ENCODE peak calls at places on chromosomes 4 and X, in five cellular contexts. D, E, Q, S and Z are unnamed samples.
A peak's percentile ranks its signal among the peaks of the same experiment; 100 is the strongest.

GRCh38 chrX:110407910-110408545 is 49.4 kb downstream of the RTL9 start:
- DNase-seq in D (peak; percentile 44), E (peak; percentile 9), Q (peak; percentile 70), S (no peak), Z (no peak)

GRCh38 chr4:186201535-186202230 is 10.3 kb downstream of the CYP4V2 start:
- DNase-seq in D (no peak), E (peak; percentile 37), Q (peak; percentile 86), S (no peak), Z (peak; percentile 69)

GRCh38 chr4:136908122-136908521 is 624.2 kb downstream of the PCDH18 start:
- DNase-seq in D (no peak), E (no peak), Q (no peak), S (no peak), Z (no peak)

GRCh38 chrX:23008431-23009099 is 8.8 kb downstream of the DDX53 start:
- DNase-seq in D (no peak), E (no peak), Q (no peak), S (peak; percentile 49), Z (no peak)

GRCh38 chrX:149504226-149504914 is 736 bp downstream of the IDS start:
- DNase-seq in D (no peak), E (peak; percentile 13), Q (peak; percentile 69), S (no peak), Z (peak; percentile 66)

GRCh38 chrX:49910344-49910743 is 12.1 kb upstream of the CLCN5 start:
- DNase-seq in D (no peak), E (no peak), Q (no peak), S (no peak), Z (no peak)

GRCh38 chr4:173821031-173821430 is 291.0 kb upstream of the HAND2 start:
- DNase-seq in D (no peak), E (no peak), Q (no peak), S (peak; percentile 11), Z (no peak)

GRCh38 chr4:14856076-14856926 is 146.0 kb upstream of the CPEB2 start:
- DNase-seq in D (peak; percentile 21), E (no peak), Q (peak; percentile 67), S (peak; percentile 100), Z (no peak)

GRCh38 chr4:153522800-153523089 is 56.6 kb downstream of the TMEM131L start:
- DNase-seq in D (no peak), E (no peak), Q (no peak), S (no peak), Z (no peak)

GRCh38 chr4:100935090-100935489 is 412.2 kb downstream of the PPP3CA start:
- DNase-seq in D (no peak), E (no peak), Q (no peak), S (peak; percentile 3), Z (no peak)
- TF ChIP-seq CTCF in D (no peak), E (no peak), Q (no peak), S (no peak), Z (peak; percentile 18)

GRCh38 chr4:92035666-92036065 is 268.1 kb upstream of the GRID2 start:
- DNase-seq in D (no peak), E (no peak), Q (no peak), S (peak; percentile 3), Z (no peak)
- H3K27ac ChIP-seq in D (no peak overlapping the region), E (no peak overlapping the region), Q (no peak overlapping the region), S (no peak overlapping the region), Z (no peak overlapping the region)

GRCh38 chr4:176964116-176964691 is 171.5 kb upstream of the VEGFC start:
- DNase-seq in D (no peak), E (no peak), Q (no peak), S (no peak), Z (no peak)
- TF ChIP-seq CTCF in D (no peak), E (no peak), Q (no peak), S (peak; percentile 12), Z (peak; percentile 22)

DNA sequence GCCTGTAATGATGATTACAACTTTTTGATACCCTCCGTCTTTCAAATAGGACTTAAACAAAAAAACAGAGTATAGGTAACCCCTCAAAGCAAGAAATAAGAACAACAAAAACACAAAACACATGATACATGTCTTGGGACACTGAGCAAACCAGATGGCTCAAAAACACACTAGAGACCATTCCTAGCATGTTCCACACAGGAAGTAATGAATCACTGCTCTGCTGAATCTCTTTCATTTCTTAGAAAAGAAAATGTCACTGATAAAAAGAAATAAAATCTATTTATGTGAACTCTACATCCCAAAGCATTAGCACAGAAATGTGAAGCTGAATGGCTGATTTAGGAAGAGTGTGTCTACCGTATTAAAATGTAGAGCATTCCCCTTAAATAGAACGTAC is 134.5 kb upstream of the IL15 start:
- DNase-seq in D (no peak), E (no peak), Q (no peak), S (peak; percentile 35), Z (no peak)
- H3K27ac ChIP-seq in D (no peak overlapping the region), E (no peak overlapping the region), Q (no peak overlapping the region), S (no peak overlapping the region), Z (no peak overlapping the region)

GRCh38 chr4:98627883-98628282 is 30.5 kb downstream of the TSPAN5 start:
- DNase-seq in D (no peak), E (no peak), Q (no peak), S (peak; percentile 91), Z (no peak)

GRCh38 chr4:98625920-98626319 is 32.5 kb downstream of the TSPAN5 start:
- DNase-seq in D (no peak), E (no peak), Q (no peak), S (no peak), Z (no peak)

GRCh38 chr4:98627477-98627876 is 30.9 kb downstream of the TSPAN5 start:
- DNase-seq in D (no peak), E (no peak), Q (no peak), S (peak; percentile 44), Z (no peak)

GRCh38 chr4:98625399-98625798 is 33.0 kb downstream of the TSPAN5 start:
- DNase-seq in D (no peak), E (no peak), Q (no peak), S (no peak), Z (no peak)

DNA sequence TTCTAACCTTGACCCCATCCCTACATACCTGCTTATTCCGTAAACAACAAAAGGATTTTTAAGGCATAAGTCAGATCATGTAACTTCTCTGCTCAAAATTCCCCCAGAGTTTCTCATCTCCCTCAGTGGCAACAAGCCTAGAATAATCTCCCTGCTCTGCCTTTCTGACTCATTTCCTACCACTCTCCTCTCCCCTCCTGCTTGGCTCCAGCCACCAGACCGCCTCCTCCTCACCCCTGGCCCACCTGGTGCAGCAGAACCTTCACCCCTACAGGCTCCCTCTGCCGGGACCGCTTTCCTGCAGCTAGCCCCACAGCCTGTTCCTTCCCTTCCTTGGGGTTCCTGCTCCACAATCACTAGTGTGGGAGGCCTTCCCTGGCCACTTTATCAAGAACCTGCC is 32.1 kb downstream of the TSPAN5 start:
- DNase-seq in D (no peak), E (peak; percentile 15), Q (no peak), S (peak; percentile 97), Z (no peak)
- TF ChIP-seq CTCF in D (no peak), E (no peak), Q (no peak), S (no peak), Z (no peak)